ENCODE peak calls at places on chromosome 11, in four cellular contexts. A is IMR-90, D is GM12878, F is K562. L is an unnamed sample.

GRCh38 chr11:92406472-92406871 is 181.9 kb downstream of the FAT3 start:
- DNase-seq in A (no peak), D (no peak), F (no peak), L (no peak)

GRCh38 chr11:1473011-1473628 is 13.5 kb downstream of the MOB2 start:
- DNase-seq in D (no peak), A (no peak), F (no peak), L (no peak)

GRCh38 chr11:123419720-123420466 is 10.2 kb upstream of the GRAMD1B start:
- DNase-seq in D (no peak), A (no peak), F (no peak), L (no peak)

GRCh38 chr11:126190792-126191191 is 20.7 kb downstream of the RPUSD4 start:
- DNase-seq in F (no peak), A (no peak), D (no peak), L (no peak)

GRCh38 chr11:117743121-117743815 is 53.7 kb downstream of the DSCAML1 start:
- DNase-seq in D (no peak), F (no peak), A (no peak), L (no peak)

GRCh38 chr11:30830666-30831065 is 244.5 kb upstream of the MPPED2 start:
- DNase-seq in A (no peak), F (no peak), D (no peak), L (no peak)

GRCh38 chr11:31366795-31367194 is 2.7 kb downstream of the DCDC1 start:
- DNase-seq in A (no peak), F (no peak), D (no peak), L (no peak)

GRCh38 chr11:73077454-73077853 is 64.7 kb downstream of the FCHSD2 start:
- DNase-seq in F (no peak), D (no peak), A (peak), L (no peak)

GRCh38 chr11:68598816-68599653 is 85.3 kb upstream of the GAL start:
- DNase-seq in D (no peak), A (peak), F (no peak), L (no peak)

GRCh38 chr11:122180435-122180834 is 64.4 kb upstream of the BLID start:
- DNase-seq in A (peak), D (no peak), F (no peak), L (peak)

GRCh38 chr11:107370390-107370789 is 87.2 kb downstream of the CWF19L2 start:
- DNase-seq in D (peak), A (no peak), F (no peak), L (peak)

GRCh38 chr11:2382927-2383822 is 6.1 kb downstream of the CD81 start:
- DNase-seq in A (peak), F (no peak), D (no peak), L (peak)

GRCh38 chr11:115247404-115247803 is 256.8 kb downstream of the CADM1 start:
- DNase-seq in F (no peak), A (no peak), D (no peak), L (no peak)

GRCh38 chr11:30586251-30587144 is at the start of gene MPPED2:
- DNase-seq in F (peak), D (no peak), A (no peak), L (no peak)

GRCh38 chr11:67438121-67438902 is 830 bp upstream of the PTPRCAP start:
- DNase-seq in D (no peak), F (no peak), A (no peak), L (no peak)

GRCh38 chr11:9906043-9906791 is 242.3 kb downstream of the SWAP70 start:
- DNase-seq in D (no peak), F (no peak), A (peak), L (peak)

GRCh38 chr11:85661972-85662664 is 2.8 kb downstream of the CREBZF start:
- DNase-seq in D (no peak), F (no peak), A (peak), L (peak)

GRCh38 chr11:67357831-67358555 is 4.6 kb upstream of the POLD4 start:
- DNase-seq in A (peak), F (peak), D (no peak), L (no peak)

GRCh38 chr11:110761994-110762393 is 49.8 kb upstream of the ARHGAP20 start:
- DNase-seq in D (no peak), A (no peak), F (no peak), L (peak)

GRCh38 chr11:99739464-99740089 is 718.8 kb downstream of the CNTN5 start:
- DNase-seq in A (peak), D (no peak), F (peak), L (no peak)

GRCh38 chr11:58525037-58525614 is 17.2 kb upstream of the OR5B21 start:
- DNase-seq in A (no peak), F (no peak), D (peak), L (no peak)

GRCh38 chr11:108635106-108635505 is 29.8 kb upstream of the DDX10 start:
- DNase-seq in A (peak), F (no peak), D (no peak), L (no peak)

GRCh38 chr11:100676901-100677300 is 10.2 kb upstream of the ARHGAP42 start:
- DNase-seq in D (no peak), A (peak), F (no peak), L (no peak)

GRCh38 chr11:112229746-112230433 is 3.7 kb downstream of the PTS start:
- DNase-seq in F (no peak), D (no peak), A (peak), L (no peak)

GRCh38 chr11:120471131-120471530 is 40.4 kb upstream of the GRIK4 start:
- DNase-seq in F (no peak), A (peak), D (no peak), L (no peak)

GRCh38 chr11:2860636-2861035 is 24.9 kb downstream of the CDKN1C start:
- DNase-seq in A (peak), D (peak), F (no peak), L (no peak)

GRCh38 chr11:76962583-76963416 is 71.4 kb upstream of the B3GNT6 start:
- DNase-seq in A (no peak), F (no peak), D (peak), L (no peak)

GRCh38 chr11:84390441-84391078 is 1104.4 kb upstream of the CCDC90B start:
- DNase-seq in F (no peak), D (no peak), A (no peak), L (no peak)

GRCh38 chr11:123083623-123084029 is 21.7 kb upstream of the HSPA8 start:
- DNase-seq in A (peak), F (peak), D (no peak), L (peak)

GRCh38 chr11:122852071-122852831 is 14.0 kb downstream of the CRTAM start:
- DNase-seq in D (no peak), A (peak), F (no peak), L (no peak)

GRCh38 chr11:8003187-8003586 is 16.1 kb downstream of the EIF3F start:
- DNase-seq in F (no peak), A (no peak), D (no peak), L (no peak)

GRCh38 chr11:6703247-6704063 is 20.3 kb upstream of the MRPL17 start:
- DNase-seq in F (peak), D (no peak), A (peak), L (peak)

GRCh38 chr11:44516688-44517301 is 48.7 kb upstream of the CD82 start:
- DNase-seq in D (no peak), F (no peak), A (no peak), L (no peak)

GRCh38 chr11:126817523-126818450 is 182.8 kb downstream of the KIRREL3 start:
- DNase-seq in F (no peak), D (no peak), A (no peak), L (no peak)

GRCh38 chr11:96391698-96392307 is 2.0 kb downstream of the JRKL start:
- DNase-seq in F (no peak), A (no peak), D (no peak), L (no peak)

GRCh38 chr11:96393753-96394348 is 4.0 kb downstream of the JRKL start:
- DNase-seq in D (peak), A (peak), F (peak), L (peak)

GRCh38 chr11:96390403-96390830 is 604 bp downstream of the JRKL start:
- DNase-seq in A (peak), F (no peak), D (no peak), L (peak)

GRCh38 chr11:96388891-96389603 is 665 bp downstream of the CCDC82 start:
- DNase-seq in D (peak), A (no peak), F (peak), L (peak)

GRCh38 chr11:96389604-96390402 is at the start of the genes CCDC82 and JRKL:
- DNase-seq in D (peak), F (peak), A (peak), L (peak)
- H3K4me2 ChIP-seq in D (peak), F (peak), A (peak), L (peak)

GRCh38 chr11:20963596-20963995 is 294.2 kb downstream of the NELL1 start:
- DNase-seq in D (no peak), A (no peak), F (no peak), L (no peak)

GRCh38 chr11:20964985-20965384 is 295.6 kb downstream of the NELL1 start:
- DNase-seq in D (no peak), A (no peak), F (no peak), L (no peak)

GRCh38 chr11:20966489-20966888 is 297.1 kb downstream of the NELL1 start:
- DNase-seq in D (no peak), F (no peak), A (no peak), L (no peak)

GRCh38 chr11:20962581-20962980 is 293.2 kb downstream of the NELL1 start:
- DNase-seq in D (no peak), F (no peak), A (no peak), L (no peak)
- TF ChIP-seq FOS in D (no peak), F (no peak), A (no peak), L (no peak)

DNA sequence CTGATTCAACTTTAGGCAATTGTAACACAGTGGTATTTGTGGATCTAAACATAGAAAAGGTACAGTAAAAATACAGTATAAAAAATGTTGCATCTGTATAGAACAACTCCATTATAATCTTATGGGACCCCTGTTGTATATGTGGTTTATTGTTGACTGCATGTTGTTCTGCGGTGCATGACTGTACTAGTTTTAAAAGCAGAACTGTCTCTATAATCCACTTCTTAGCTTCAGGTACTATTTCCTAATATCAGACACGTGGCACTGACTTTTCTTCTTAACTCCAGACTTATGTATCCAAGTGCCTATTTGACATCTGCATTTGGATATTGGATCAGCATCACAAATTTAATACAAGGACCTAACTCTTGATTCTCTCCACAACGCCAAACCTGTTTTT is 41.1 kb downstream of the PACS1 start:
- DNase-seq in D (no peak), F (no peak), A (no peak), L (no peak)
- H3K4me2 ChIP-seq in D (peak), F (no peak), A (no peak), L (no peak)

GRCh38 chr11:65591939-65592814 is 3.4 kb downstream of the KCNK7 start:
- DNase-seq in F (no peak), D (no peak), A (peak), L (peak)
- TF ChIP-seq FOS in F (no peak), D (no peak), A (no peak), L (no peak)

DNA sequence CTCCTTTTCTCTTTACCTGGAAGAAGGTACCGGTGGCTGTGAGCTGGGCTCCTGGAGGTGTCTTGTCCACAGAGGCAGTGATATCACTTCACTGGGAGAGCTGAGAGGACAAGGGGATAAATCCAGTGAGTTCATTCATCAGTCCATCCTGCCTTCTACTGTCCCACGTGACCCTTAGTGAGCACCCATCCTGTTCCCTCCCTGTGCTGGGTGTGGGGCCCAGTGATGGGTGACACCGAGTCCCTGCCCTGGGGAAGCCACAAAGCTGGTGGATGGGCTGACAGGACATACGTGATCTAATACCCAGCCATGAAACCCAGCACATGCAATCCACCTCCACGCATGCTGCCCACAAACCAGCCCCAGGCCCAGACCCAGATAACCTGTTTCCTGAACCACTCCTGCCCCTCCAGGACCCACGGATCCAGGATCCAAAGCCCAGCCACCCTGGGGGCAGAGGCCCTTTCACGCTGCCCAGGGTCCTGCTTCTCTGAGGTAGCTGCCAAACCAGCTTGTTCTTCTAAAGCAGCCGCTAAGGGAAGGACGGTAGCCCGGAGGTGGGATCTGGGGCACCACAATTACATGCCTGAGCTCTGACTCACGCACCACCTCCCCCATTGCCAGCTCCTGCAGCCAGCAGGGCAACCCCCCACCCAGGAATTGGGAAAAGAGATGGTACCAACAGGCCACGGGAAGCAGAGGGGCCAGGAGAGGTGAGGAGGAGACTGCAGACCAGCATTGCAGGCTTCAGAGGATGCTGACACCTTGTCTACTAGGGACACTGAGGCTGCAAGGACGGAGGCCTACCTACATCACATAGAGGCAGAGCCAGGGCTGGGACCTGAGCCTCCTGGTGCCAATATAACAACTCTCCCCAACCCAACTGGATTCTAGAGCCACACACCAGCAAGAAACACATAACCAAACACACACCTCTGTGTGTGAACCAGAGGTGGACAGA is 35.2 kb downstream of the GDPD5 start:
- DNase-seq in A (peak), D (no peak), F (no peak), L (peak)
- H3K4me2 ChIP-seq in A (no peak), D (no peak), F (no peak), L (peak)

GRCh38 chr11:128532016-128532570 is 55.3 kb downstream of the ETS1 start:
- DNase-seq in A (no peak), F (no peak), D (no peak), L (no peak)
- TF ChIP-seq FOS in A (no peak), F (no peak), D (no peak), L (no peak)